ENCODE peak calls at places on chromosomes 13 and 19, in eight cellular contexts. One of them, this sample, is unnamed.

GRCh38 chr13:85603735-85604134 is 195.5 kb downstream of the SLITRK6 start:
- DNase-seq in AG08395: no peak
- DNase-seq in left colon: no peak
- DNase-seq in T-helper 9 cell: no peak
- DNase-seq in stimulated activated CD8-positive, alpha-beta memory T cell treated with anti-CD3 and anti-CD28 coated beads, Interleukin-4, amount 100 ng/mL, for 1 hour: no peak
- DNase-seq in AG10803: no peak
- DNase-seq in stimulated activated CD4-positive, alpha-beta T cell treated with anti-CD3 and anti-CD28 coated beads, Interleukin-2, amount 100 ng/mL, for 48 hours: no peak
- DNase-seq in EH: no peak
- DNase-seq in this sample: no peak

GRCh38 chr19:2084993-2085720 is 11.0 kb downstream of the MOB3A start:
- DNase-seq in AG08395: no peak
- DNase-seq in left colon: peak
- DNase-seq in T-helper 9 cell: peak
- DNase-seq in stimulated activated CD8-positive, alpha-beta memory T cell treated with anti-CD3 and anti-CD28 coated beads, Interleukin-4, amount 100 ng/mL, for 1 hour: peak
- DNase-seq in AG10803: peak
- DNase-seq in stimulated activated CD4-positive, alpha-beta T cell treated with anti-CD3 and anti-CD28 coated beads, Interleukin-2, amount 100 ng/mL, for 48 hours: peak
- DNase-seq in EH: peak
- DNase-seq in this sample: no peak

GRCh38 chr19:46181386-46181774 is 33.3 kb downstream of the IGFL2 start:
- DNase-seq in AG08395: no peak
- DNase-seq in left colon: no peak
- DNase-seq in T-helper 9 cell: no peak
- DNase-seq in stimulated activated CD8-positive, alpha-beta memory T cell treated with anti-CD3 and anti-CD28 coated beads, Interleukin-4, amount 100 ng/mL, for 1 hour: no peak
- DNase-seq in AG10803: peak
- DNase-seq in stimulated activated CD4-positive, alpha-beta T cell treated with anti-CD3 and anti-CD28 coated beads, Interleukin-2, amount 100 ng/mL, for 48 hours: no peak
- DNase-seq in EH: peak
- DNase-seq in this sample: no peak

GRCh38 chr13:78603240-78603947 is at the start of gene POU4F1:
- DNase-seq in AG08395: no peak
- DNase-seq in left colon: peak
- DNase-seq in T-helper 9 cell: peak
- DNase-seq in stimulated activated CD8-positive, alpha-beta memory T cell treated with anti-CD3 and anti-CD28 coated beads, Interleukin-4, amount 100 ng/mL, for 1 hour: peak
- DNase-seq in AG10803: no peak
- DNase-seq in stimulated activated CD4-positive, alpha-beta T cell treated with anti-CD3 and anti-CD28 coated beads, Interleukin-2, amount 100 ng/mL, for 48 hours: peak
- DNase-seq in EH: peak
- DNase-seq in this sample: peak

GRCh38 chr13:64782459-64782858 is 2447.7 kb downstream of the PCDH9 start:
- DNase-seq in AG08395: no peak
- DNase-seq in left colon: no peak
- DNase-seq in T-helper 9 cell: no peak
- DNase-seq in stimulated activated CD8-positive, alpha-beta memory T cell treated with anti-CD3 and anti-CD28 coated beads, Interleukin-4, amount 100 ng/mL, for 1 hour: no peak
- DNase-seq in AG10803: no peak
- DNase-seq in stimulated activated CD4-positive, alpha-beta T cell treated with anti-CD3 and anti-CD28 coated beads, Interleukin-2, amount 100 ng/mL, for 48 hours: no peak
- DNase-seq in EH: no peak
- DNase-seq in this sample: no peak

GRCh38 chr13:112894673-112895481 is 74.1 kb upstream of the MCF2L start:
- DNase-seq in AG08395: no peak
- DNase-seq in left colon: no peak
- DNase-seq in T-helper 9 cell: no peak
- DNase-seq in stimulated activated CD8-positive, alpha-beta memory T cell treated with anti-CD3 and anti-CD28 coated beads, Interleukin-4, amount 100 ng/mL, for 1 hour: no peak
- DNase-seq in AG10803: no peak
- DNase-seq in stimulated activated CD4-positive, alpha-beta T cell treated with anti-CD3 and anti-CD28 coated beads, Interleukin-2, amount 100 ng/mL, for 48 hours: no peak
- DNase-seq in EH: no peak
- DNase-seq in this sample: no peak

GRCh38 chr19:18167975-18168645 is 5.5 kb upstream of the IFI30 start:
- DNase-seq in AG08395: peak
- DNase-seq in left colon: peak
- DNase-seq in T-helper 9 cell: peak
- DNase-seq in stimulated activated CD8-positive, alpha-beta memory T cell treated with anti-CD3 and anti-CD28 coated beads, Interleukin-4, amount 100 ng/mL, for 1 hour: no peak
- DNase-seq in AG10803: no peak
- DNase-seq in stimulated activated CD4-positive, alpha-beta T cell treated with anti-CD3 and anti-CD28 coated beads, Interleukin-2, amount 100 ng/mL, for 48 hours: peak
- DNase-seq in EH: peak
- DNase-seq in this sample: peak

GRCh38 chr13:32125746-32126145 is 94.2 kb downstream of the FRY start:
- DNase-seq in AG08395: peak
- DNase-seq in left colon: no peak
- DNase-seq in T-helper 9 cell: no peak
- DNase-seq in stimulated activated CD8-positive, alpha-beta memory T cell treated with anti-CD3 and anti-CD28 coated beads, Interleukin-4, amount 100 ng/mL, for 1 hour: no peak
- DNase-seq in AG10803: peak
- DNase-seq in stimulated activated CD4-positive, alpha-beta T cell treated with anti-CD3 and anti-CD28 coated beads, Interleukin-2, amount 100 ng/mL, for 48 hours: no peak
- DNase-seq in EH: peak
- DNase-seq in this sample: no peak

GRCh38 chr13:80921971-80922370 is 581.0 kb upstream of the SPRY2 start:
- DNase-seq in AG08395: no peak
- DNase-seq in left colon: no peak
- DNase-seq in T-helper 9 cell: no peak
- DNase-seq in stimulated activated CD8-positive, alpha-beta memory T cell treated with anti-CD3 and anti-CD28 coated beads, Interleukin-4, amount 100 ng/mL, for 1 hour: no peak
- DNase-seq in AG10803: no peak
- DNase-seq in stimulated activated CD4-positive, alpha-beta T cell treated with anti-CD3 and anti-CD28 coated beads, Interleukin-2, amount 100 ng/mL, for 48 hours: no peak
- DNase-seq in EH: no peak
- DNase-seq in this sample: no peak

GRCh38 chr19:35120492-35120891 is 4.9 kb downstream of the FXYD3 start:
- DNase-seq in AG08395: peak
- DNase-seq in left colon: no peak
- DNase-seq in T-helper 9 cell: no peak
- DNase-seq in stimulated activated CD8-positive, alpha-beta memory T cell treated with anti-CD3 and anti-CD28 coated beads, Interleukin-4, amount 100 ng/mL, for 1 hour: no peak
- DNase-seq in AG10803: peak
- DNase-seq in stimulated activated CD4-positive, alpha-beta T cell treated with anti-CD3 and anti-CD28 coated beads, Interleukin-2, amount 100 ng/mL, for 48 hours: no peak
- DNase-seq in EH: peak
- DNase-seq in this sample: no peak